ENCODE peak calls at places on chromosomes 11 and 22, in six cellular contexts. I is cardiac fibroblast, W is PC-3, X is fibroblast of lung, H is fibroblast of the aortic adventitia, Q is Caco-2. E is an unnamed sample.

GRCh38 chr22:21951931-21952465 is 650 bp downstream of the PPM1F start:
- DNase-seq in H (peak), W (peak), X (peak), Q (peak), I (peak), E (no peak)

GRCh38 chr11:32052218-32052617 is 38.7 kb upstream of the RCN1 start:
- DNase-seq in X (peak), W (peak), I (peak), Q (peak), H (peak), E (no peak)

GRCh38 chr11:87097582-87097981 is 59.8 kb downstream of the TMEM135 start:
- DNase-seq in X (peak), W (peak), I (peak), Q (peak), H (peak), E (no peak)

GRCh38 chr11:36235750-36236149 is 53.5 kb downstream of the COMMD9 start:
- DNase-seq in H (no peak), X (peak), W (no peak), I (no peak), Q (no peak), E (no peak)

GRCh38 chr11:127789887-127790286 is 789.3 kb upstream of the KIRREL3 start:
- DNase-seq in W (peak), H (no peak), Q (peak), I (no peak), X (peak), E (no peak)

GRCh38 chr11:83157755-83158473 is 983 bp downstream of the PCF11 start:
- DNase-seq in W (peak), X (peak), I (peak), H (peak), Q (peak), E (no peak)

GRCh38 chr11:119114351-119114750 is 7.0 kb upstream of the HINFP start:
- DNase-seq in H (no peak), W (no peak), Q (no peak), I (no peak), X (no peak), E (no peak)

GRCh38 chr11:102476812-102477211 is 24.2 kb upstream of the TMEM123 start:
- DNase-seq in X (no peak), W (peak), Q (no peak), I (peak), H (no peak), E (no peak)

GRCh38 chr11:1297576-1298473 is 11.6 kb downstream of the TOLLIP start:
- DNase-seq in H (no peak), Q (no peak), I (no peak), W (no peak), X (no peak), E (no peak)

GRCh38 chr11:45745065-45745811 is 59.7 kb upstream of the SLC35C1 start:
- DNase-seq in I (peak), Q (no peak), H (peak), W (no peak), X (no peak), E (no peak)

GRCh38 chr22:45612940-45613339 is 58.7 kb upstream of the ATXN10 start:
- DNase-seq in X (peak), H (peak), I (peak), W (no peak), Q (no peak), E (no peak)

GRCh38 chr11:57358543-57358961 is 20.4 kb downstream of the P2RX3 start:
- DNase-seq in I (peak), X (peak), W (peak), Q (no peak), H (peak), E (no peak)

GRCh38 chr11:65558002-65558784 is at the start of gene LTBP3:
- DNase-seq in W (peak), X (peak), Q (peak), H (peak), I (peak), E (no peak)

GRCh38 chr11:98561216-98561615 is 459.5 kb upstream of the CNTN5 start:
- DNase-seq in H (no peak), X (no peak), W (no peak), Q (no peak), I (no peak), E (no peak)

GRCh38 chr11:94400839-94401772 is at the start of gene GPR83:
- DNase-seq in Q (peak), W (no peak), H (peak), X (peak), I (peak), E (no peak)

GRCh38 chr11:32176223-32176811 is 85.4 kb downstream of the RCN1 start:
- DNase-seq in Q (peak), H (peak), I (peak), X (peak), W (peak), E (peak)

GRCh38 chr11:33920838-33921613 is 29.1 kb upstream of the LMO2 start:
- DNase-seq in I (no peak), H (no peak), Q (no peak), X (peak), W (no peak), E (no peak)

GRCh38 chr22:50044485-50045143 is 13.5 kb downstream of the TTLL8 start:
- DNase-seq in Q (peak), W (no peak), H (no peak), I (no peak), X (no peak), E (no peak)

GRCh38 chr11:118619444-118620205 is 12.2 kb downstream of the PHLDB1 start:
- DNase-seq in W (peak), H (peak), X (peak), Q (no peak), I (peak), E (peak)

GRCh38 chr11:47111318-47111804 is 65.3 kb downstream of the ARFGAP2 start:
- DNase-seq in X (no peak), W (no peak), H (no peak), I (no peak), Q (no peak), E (peak)

GRCh38 chr11:45042560-45042959 is 91.9 kb upstream of the TP53I11 start:
- DNase-seq in I (peak), H (peak), X (no peak), Q (no peak), W (peak), E (no peak)

GRCh38 chr11:44806631-44807030 is 79.9 kb downstream of the TSPAN18 start:
- DNase-seq in Q (no peak), X (no peak), W (no peak), H (no peak), I (no peak), E (no peak)

GRCh38 chr11:124839051-124839971 is 25.9 kb upstream of the ROBO3 start:
- DNase-seq in W (no peak), H (no peak), I (no peak), X (no peak), Q (no peak), E (no peak)

GRCh38 chr11:79425463-79425862 is 15.4 kb downstream of the TENM4 start:
- DNase-seq in H (no peak), W (no peak), I (no peak), X (no peak), Q (no peak), E (no peak)

GRCh38 chr11:2932850-2933251 is 3.6 kb upstream of the PHLDA2 start:
- DNase-seq in X (peak), W (peak), I (no peak), Q (peak), H (peak), E (no peak)

GRCh38 chr11:64343740-64344133 is 3.7 kb downstream of the CCDC88B start:
- DNase-seq in H (no peak), W (peak), Q (no peak), I (no peak), X (no peak), E (no peak)

GRCh38 chr22:50544078-50544745 is 1.5 kb upstream of the KLHDC7B start:
- DNase-seq in I (peak), Q (no peak), W (no peak), H (peak), X (peak), E (no peak)

GRCh38 chr11:46948378-46949131 is 12.0 kb downstream of the CSTPP1 start:
- DNase-seq in Q (no peak), W (peak), I (peak), H (peak), X (peak), E (peak)

GRCh38 chr22:49641770-49642313 is 185.8 kb downstream of the BRD1 start:
- DNase-seq in W (no peak), I (no peak), X (no peak), Q (no peak), H (no peak), E (no peak)

GRCh38 chr11:70583781-70584218 is 185.5 kb downstream of the CTTN start:
- DNase-seq in W (no peak), H (no peak), Q (no peak), I (no peak), X (no peak), E (no peak)
- H3K4me3 ChIP-seq in W (no peak), H (no peak), Q (no peak), I (no peak), X (no peak), E (no peak)

GRCh38 chr11:103964390-103964789 is 72.0 kb upstream of the DDI1 start:
- DNase-seq in H (no peak), X (no peak), I (no peak), W (no peak), Q (no peak), E (no peak)
- TF ChIP-seq CTCF in H (no peak), X (no peak), I (no peak), W (no peak), Q (no peak), E (no peak)

GRCh38 chr11:59429924-59430516 is 3.8 kb upstream of the OR5A2 start:
- DNase-seq in Q (peak), I (peak), W (peak), H (peak), X (peak), E (peak)

GRCh38 chr11:59423835-59424234 is 2.4 kb downstream of the OR5A2 start:
- DNase-seq in X (no peak), H (no peak), I (no peak), W (no peak), Q (no peak), E (no peak)

GRCh38 chr11:59426361-59427067 is at the start of gene OR5A2:
- DNase-seq in I (no peak), X (no peak), W (peak), H (no peak), Q (no peak), E (no peak)

GRCh38 chr11:59425131-59425530 is 1.1 kb downstream of the OR5A2 start:
- DNase-seq in W (no peak), X (no peak), I (no peak), Q (no peak), H (no peak), E (no peak)

DNA sequence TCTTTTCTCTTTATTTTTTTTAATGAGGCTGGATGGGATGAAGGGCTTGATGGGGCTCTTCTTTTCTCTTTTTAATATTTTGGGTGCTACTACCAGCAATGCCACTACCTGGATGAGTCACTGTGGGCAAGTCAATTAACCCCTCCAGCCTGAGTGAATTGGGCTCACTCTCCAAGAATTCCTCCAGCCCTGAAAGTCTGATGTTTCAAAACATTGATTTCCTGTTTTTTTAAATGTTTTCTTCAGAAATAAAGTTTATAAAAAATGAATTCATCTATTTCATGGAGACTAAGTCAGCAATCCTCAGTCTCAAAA is 812 bp upstream of the OR5A2 start:
- DNase-seq in I (no peak), H (no peak), X (no peak), Q (no peak), W (no peak), E (no peak)
- H3K4me3 ChIP-seq in I (no peak), H (no peak), X (no peak), Q (no peak), W (no peak), E (no peak)

GRCh38 chr22:37241351-37242142 is 2.5 kb downstream of the RAC2 start:
- DNase-seq in H (no peak), I (peak), W (no peak), Q (no peak), X (peak), E (no peak)
- TF ChIP-seq CTCF in H (no peak), I (no peak), W (no peak), Q (no peak), X (no peak), E (no peak)

GRCh38 chr11:72173291-72173690 is 18.6 kb upstream of the FOLR1 start:
- DNase-seq in Q (no peak), W (no peak), H (no peak), I (no peak), X (no peak), E (no peak)
- H3K4me3 ChIP-seq in Q (no peak), W (no peak), H (no peak), I (no peak), X (no peak), E (no peak)

E was measured in kidney epithelial cell.